ENCODE peak calls at places on chromosome 19, in eight cellular contexts. N is BJ, A is ascending aorta, Y is astrocyte, X is kidney epithelial cell, V is endothelial cell of umbilical vein, C is spleen, G is thoracic aorta. D is an unnamed sample. For H3K36me3, the result is how much of the 10 kb centered on the place peaks cover.

GRCh38 chr19:15629003-15629880 is 11.5 kb upstream of the CYP4F3 start:
- DNase-seq in X (no peak), G (peak), C (peak), V (peak), N (no peak), A (peak), Y (peak), D (peak)

GRCh38 chr19:29302002-29302928 is 89.3 kb upstream of the UQCRFS1 start:
- DNase-seq in Y (no peak), G (no peak), A (no peak), N (no peak), X (no peak), V (no peak), C (no peak), D (no peak)

GRCh38 chr19:35911790-35912189 is 3.7 kb upstream of the TYROBP start:
- DNase-seq in C (peak), X (peak), V (no peak), G (no peak), N (no peak), A (no peak), Y (peak), D (peak)

GRCh38 chr19:16587031-16588023 is 15.1 kb upstream of the SLC35E1 start:
- DNase-seq in G (no peak), V (no peak), X (no peak), C (peak), A (no peak), N (no peak), Y (peak), D (peak)

GRCh38 chr19:16268676-16269319 is 55.8 kb upstream of the KLF2 start:
- DNase-seq in G (no peak), N (no peak), C (no peak), Y (no peak), X (no peak), A (no peak), V (no peak), D (no peak)

GRCh38 chr19:29666634-29667389 is 1.6 kb downstream of the PLEKHF1 start:
- DNase-seq in Y (peak), V (peak), A (no peak), X (no peak), C (peak), N (no peak), G (no peak), D (no peak)

GRCh38 chr19:13729859-13730258 is 34.5 kb upstream of the MRI1 start:
- DNase-seq in Y (no peak), C (no peak), G (no peak), X (no peak), N (no peak), V (no peak), A (no peak), D (no peak)

GRCh38 chr19:44745386-44745831 is 3.1 kb upstream of the BCL3 start:
- DNase-seq in X (no peak), A (no peak), V (no peak), Y (peak), N (peak), G (no peak), C (peak), D (peak)

GRCh38 chr19:44741841-44742352 is 6.6 kb upstream of the BCL3 start:
- DNase-seq in A (peak), X (peak), N (peak), G (peak), V (peak), C (peak), Y (peak), D (peak)

GRCh38 chr19:35780058-35780457 is 4.7 kb downstream of the ARHGAP33 start:
- DNase-seq in G (no peak), N (no peak), V (no peak), Y (no peak), C (no peak), X (no peak), A (no peak), D (no peak)

GRCh38 chr19:18346091-18346490 is 5.7 kb downstream of the PGPEP1 start:
- DNase-seq in G (no peak), Y (no peak), A (no peak), X (no peak), C (no peak), V (no peak), N (no peak), D (peak)

GRCh38 chr19:919157-920050 is 2.3 kb downstream of the KISS1R start:
- DNase-seq in V (no peak), A (no peak), X (no peak), Y (no peak), G (no peak), C (peak), N (no peak), D (peak)

GRCh38 chr19:35327642-35328041 is 1.3 kb upstream of the CD22 start:
- DNase-seq in C (no peak), X (no peak), A (no peak), N (no peak), G (no peak), V (no peak), Y (no peak), D (no peak)

GRCh38 chr19:12695997-12696365 is 450 bp downstream of the FBXW9 start:
- DNase-seq in C (no peak), G (no peak), A (no peak), N (no peak), X (no peak), V (no peak), Y (no peak), D (no peak)

GRCh38 chr19:41299755-41300089 is 10.2 kb upstream of the CCDC97 start:
- DNase-seq in G (no peak), X (no peak), V (peak), Y (peak), N (no peak), A (no peak), C (no peak), D (no peak)

GRCh38 chr19:3441089-3441985 is 39.0 kb downstream of the SMIM24 start:
- DNase-seq in Y (no peak), X (no peak), G (no peak), V (peak), A (no peak), N (no peak), C (no peak), D (no peak)

DNA sequence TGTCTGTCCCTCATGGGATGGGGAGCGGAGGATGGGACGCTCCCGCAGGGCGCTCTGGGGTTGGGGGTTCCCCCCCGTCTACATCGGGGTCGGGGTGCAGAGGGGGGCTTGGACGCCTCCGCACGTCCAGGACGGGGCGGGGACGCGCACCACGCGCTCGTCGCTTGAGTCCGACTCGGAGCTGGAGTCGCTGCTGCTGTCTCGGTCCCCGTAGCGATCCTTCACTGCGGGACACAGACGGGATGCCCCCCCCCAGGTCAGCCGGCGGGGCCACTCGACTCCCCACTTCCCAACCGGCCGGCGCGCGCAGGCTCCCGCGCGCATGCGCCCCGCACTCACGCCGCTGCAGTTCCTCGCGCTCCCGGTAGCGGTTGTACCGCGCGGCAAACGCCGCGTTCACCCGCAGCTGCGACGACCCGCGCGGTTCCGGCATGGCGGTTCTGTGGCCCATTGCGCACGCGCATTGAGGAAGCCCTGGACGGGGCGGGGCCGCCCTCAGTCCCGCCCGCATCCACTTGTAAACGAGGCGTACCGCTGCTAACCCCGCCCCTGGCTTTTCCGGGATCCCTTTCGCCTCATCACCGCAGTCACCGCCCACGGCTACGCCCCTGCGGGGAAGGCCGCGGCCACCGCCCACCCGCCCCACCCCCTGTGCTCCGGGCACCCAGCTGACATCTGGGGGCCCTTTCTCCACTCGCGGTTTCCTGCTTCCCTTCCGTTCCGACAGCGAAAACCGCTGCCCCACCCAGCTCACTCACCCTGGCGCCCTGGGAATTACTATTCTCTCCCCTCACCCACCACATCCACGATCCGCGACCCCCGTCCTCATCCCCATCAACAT is at the start of gene KRI1:
- DNase-seq in A (peak), G (peak), C (peak), N (peak), X (peak), Y (peak), V (peak), D (peak)
- TF ChIP-seq CTCF in A (peak), G (peak), C (peak), N (peak), X (peak), Y (peak), V (peak), D (peak)

GRCh38 chr19:6023085-6023682 is 45.2 kb upstream of the RANBP3 start:
- DNase-seq in X (peak), N (no peak), G (no peak), A (no peak), Y (peak), V (peak), C (peak), D (peak)
- H3K36me3 ChIP-seq in X (under half), N (under half), G (under half), A (under half), Y (under half), V (under half), C (under half), D (under half)

DNA sequence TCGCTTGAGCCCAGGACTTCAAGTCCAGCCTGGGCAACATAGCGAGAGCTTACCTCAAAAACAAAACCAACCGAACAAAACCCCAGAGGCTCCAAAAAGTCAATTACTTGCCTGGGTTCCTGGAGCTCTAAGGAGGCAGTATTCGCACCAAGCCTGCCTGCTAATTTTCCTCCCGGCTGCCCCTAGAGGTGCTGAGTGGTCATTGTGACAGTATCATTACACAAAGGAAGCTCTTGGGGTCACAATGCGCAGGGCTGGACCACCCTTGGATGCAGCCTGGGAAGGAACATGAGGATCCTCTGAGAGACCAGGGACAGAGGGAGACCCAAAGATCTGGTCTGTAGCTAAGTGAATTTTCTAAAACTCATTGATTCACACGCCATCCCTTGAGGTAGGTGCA is 8.5 kb upstream of the PEX11G start:
- DNase-seq in C (no peak), N (no peak), X (no peak), Y (no peak), A (no peak), V (no peak), G (no peak), D (no peak)
- TF ChIP-seq CTCF in C (no peak), N (peak), X (peak), Y (peak), A (peak), V (peak), G (no peak), D (peak)

GRCh38 chr19:38206928-38207327 is 17.1 kb downstream of the DPF1 start:
- DNase-seq in X (no peak), A (no peak), N (no peak), Y (no peak), V (no peak), C (no peak), G (no peak), D (no peak)
- H3K36me3 ChIP-seq in X (under half), A (under half), N (under half), Y (under half), V (under half), C (under half), G (under half), D (under half)

GRCh38 chr19:6199240-6199983 is 63.9 kb downstream of the ACSBG2 start:
- DNase-seq in N (peak), C (peak), G (peak), Y (peak), X (peak), A (peak), V (peak), D (peak)
- TF ChIP-seq CTCF in N (peak), C (peak), G (peak), Y (no peak), X (peak), A (no peak), V (peak), D (peak)